ENCODE peak calls at places on chromosomes 1 and 21, in eight cellular contexts. F, W, U, N, Z, H, I and A are unnamed samples.

GRCh38 chr1:156755527-156755950 is 4.1 kb upstream of the HDGF start:
- DNase-seq in F (no peak), W (no peak), U (no peak), N (no peak), Z (no peak), H (no peak), I (no peak), A (no peak)

GRCh38 chr1:223204424-223204823 is 61.4 kb upstream of the TLR5 start:
- DNase-seq in F (no peak), W (no peak), U (no peak), N (no peak), Z (no peak), H (no peak), I (no peak), A (no peak)

GRCh38 chr1:65059930-65060538 is 88.0 kb upstream of the AK4 start:
- DNase-seq in F (peak; percentile 50), W (peak; percentile 64), U (no peak), N (peak; percentile 69), Z (no peak), H (peak; percentile 34), I (no peak), A (no peak)

GRCh38 chr1:232602622-232603021 is 27.3 kb downstream of the SIPA1L2 start:
- DNase-seq in F (no peak), W (no peak), U (no peak), N (no peak), Z (no peak), H (no peak), I (no peak), A (no peak)

GRCh38 chr21:38544681-38545080 is 46.4 kb upstream of the ERG start:
- DNase-seq in F (peak; percentile 40), W (peak; percentile 51), U (no peak), N (no peak), Z (no peak), H (no peak), I (no peak), A (no peak)

GRCh38 chr1:11806307-11806936 is 431 bp downstream of the CLCN6 start:
- DNase-seq in F (peak; percentile 34), W (peak; percentile 39), U (no peak), N (peak; percentile 45), Z (no peak), H (no peak), I (peak; percentile 19), A (no peak)

GRCh38 chr1:237012789-237013383 is 8.6 kb upstream of the MT1HL1 start:
- DNase-seq in F (peak; percentile 3), W (peak; percentile 15), U (no peak), N (no peak), Z (no peak), H (no peak), I (peak; percentile 43), A (no peak)

GRCh38 chr1:245876586-245876985 is 630.5 kb downstream of the SMYD3 start:
- DNase-seq in F (no peak), W (peak; percentile 52), U (no peak), N (no peak), Z (no peak), H (no peak), I (no peak), A (no peak)

GRCh38 chr1:23403038-23403336 is 21.6 kb downstream of the TCEA3 start:
- DNase-seq in F (peak; percentile 90), W (peak; percentile 92), U (no peak), N (peak; percentile 80), Z (no peak), H (peak; percentile 78), I (no peak), A (no peak)

GRCh38 chr1:21590116-21590905 is 78.8 kb downstream of the RAP1GAP start:
- DNase-seq in F (no peak), W (no peak), U (no peak), N (no peak), Z (peak; percentile 47), H (no peak), I (peak; percentile 21), A (no peak)

GRCh38 chr1:154423303-154423987 is 18.3 kb downstream of the IL6R start:
- DNase-seq in F (peak; percentile 49), W (peak; percentile 71), U (no peak), N (peak; percentile 87), Z (no peak), H (peak; percentile 42), I (no peak), A (no peak)

GRCh38 chr1:153608089-153608672 is 4.8 kb downstream of the S100A16 start:
- DNase-seq in F (no peak), W (peak; percentile 27), U (no peak), N (peak; percentile 62), Z (no peak), H (no peak), I (no peak), A (no peak)

GRCh38 chr21:36647279-36648093 is 51.4 kb upstream of the SIM2 start:
- DNase-seq in F (peak; percentile 70), W (peak; percentile 70), U (no peak), N (peak; percentile 65), Z (no peak), H (no peak), I (no peak), A (no peak)

GRCh38 chr1:205440476-205441317 is 15.1 kb downstream of the BLACAT1 start:
- DNase-seq in F (peak; percentile 57), W (peak; percentile 70), U (peak; percentile 71), N (no peak), Z (peak; percentile 91), H (no peak), I (peak; percentile 86), A (peak; percentile 72)

GRCh38 chr1:112674440-112674985 is at the start of gene MOV10:
- DNase-seq in F (peak; percentile 83), W (peak; percentile 86), U (peak; percentile 59), N (peak; percentile 81), Z (peak; percentile 14), H (peak; percentile 66), I (peak; percentile 75), A (peak; percentile 50)

GRCh38 chr1:66206563-66207154 is 327.3 kb upstream of the SGIP1 start:
- DNase-seq in F (no peak), W (no peak), U (no peak), N (no peak), Z (no peak), H (no peak), I (no peak), A (no peak)

GRCh38 chr1:39128959-39129358 is 75.5 kb upstream of the MACF1 start:
- DNase-seq in F (no peak), W (no peak), U (no peak), N (no peak), Z (peak; percentile 9), H (no peak), I (peak; percentile 94), A (no peak)

GRCh38 chr1:7267493-7267892 is 482.2 kb downstream of the CAMTA1 start:
- DNase-seq in F (peak; percentile 70), W (peak; percentile 76), U (no peak), N (no peak), Z (no peak), H (peak; percentile 82), I (no peak), A (no peak)

GRCh38 chr1:99728494-99729235 is 37.8 kb downstream of the FRRS1 start:
- DNase-seq in F (peak; percentile 31), W (peak; percentile 71), U (no peak), N (peak; percentile 74), Z (no peak), H (peak; percentile 17), I (no peak), A (no peak)

GRCh38 chr1:235935506-235936224 is 69.0 kb upstream of the LYST start:
- DNase-seq in F (no peak), W (no peak), U (no peak), N (no peak), Z (no peak), H (no peak), I (no peak), A (no peak)

GRCh38 chr1:216064643-216065042 is 358.6 kb downstream of the USH2A start:
- DNase-seq in F (peak; percentile 15), W (peak; percentile 40), U (no peak), N (no peak), Z (no peak), H (no peak), I (no peak), A (no peak)

GRCh38 chr21:14901482-14901958 is 163.3 kb downstream of the NRIP1 start:
- DNase-seq in F (peak; percentile 61), W (peak; percentile 76), U (no peak), N (no peak), Z (no peak), H (no peak), I (no peak), A (no peak)

GRCh38 chr1:247576514-247576913 is 11.6 kb upstream of the OR2G2 start:
- DNase-seq in F (peak; percentile 10), W (peak; percentile 46), U (no peak), N (no peak), Z (peak; percentile 3), H (no peak), I (no peak), A (no peak)

GRCh38 chr1:42311897-42312296 is 23.1 kb downstream of the FOXJ3 start:
- DNase-seq in F (no peak), W (no peak), U (no peak), N (no peak), Z (no peak), H (no peak), I (no peak), A (no peak)

GRCh38 chr1:78155121-78155520 is 109.4 kb downstream of the GIPC2 start:
- DNase-seq in F (no peak), W (no peak), U (no peak), N (no peak), Z (no peak), H (no peak), I (no peak), A (no peak)

GRCh38 chr1:236389253-236389652 is 4.8 kb upstream of the EDARADD start:
- DNase-seq in F (no peak), W (no peak), U (no peak), N (no peak), Z (no peak), H (no peak), I (no peak), A (no peak)

GRCh38 chr1:63827411-63828321 is 53.8 kb downstream of the ROR1 start:
- DNase-seq in F (peak; percentile 53), W (peak; percentile 3), U (no peak), N (no peak), Z (no peak), H (peak; percentile 21), I (no peak), A (no peak)